ENCODE peak calls at places on chromosomes 7 and 10, in seven cellular contexts. E is stimulated activated CD4-positive, alpha-beta T cell treated with anti-CD3 and anti-CD28 coated beads, TNF-alpha, amount 100 ng/mL, for 24 hours; V is HEK293T; J is fibroblast of lung; C is GF-D8; B is H54; M is heart right ventricle. Z is an unnamed sample.

GRCh38 chr10:71085689-71086438 is 126.5 kb upstream of the UNC5B start:
- DNase-seq in E (no peak), V (no peak), J (no peak), C (no peak), B (peak; percentile 1), M (peak; percentile 2), Z (no peak)

GRCh38 chr10:789831-790701 is 100.6 kb upstream of the DIP2C start:
- DNase-seq in E (no peak), V (no peak), J (no peak), C (no peak), B (no peak), M (no peak), Z (no peak)

GRCh38 chr10:103241262-103242011 is 4.2 kb upstream of the RPEL1 start:
- DNase-seq in E (no peak), V (no peak), J (peak; percentile 25), C (peak; percentile 56), B (peak; percentile 59), M (no peak), Z (peak; percentile 72)

GRCh38 chr10:126110434-126110833 is 214.1 kb downstream of the FANK1 start:
- DNase-seq in E (no peak), V (no peak), J (peak; percentile 57), C (no peak), B (no peak), M (no peak), Z (no peak)

GRCh38 chr10:63268139-63268797 is 135.1 kb downstream of the NRBF2 start:
- DNase-seq in E (no peak), V (no peak), J (no peak), C (no peak), B (no peak), M (no peak), Z (no peak)

GRCh38 chr7:2646336-2646679 is 14.5 kb downstream of the TTYH3 start:
- DNase-seq in E (no peak), V (no peak), J (no peak), C (no peak), B (no peak), M (no peak), Z (no peak)

GRCh38 chr10:2982146-2982545 is 85.2 kb upstream of the PFKP start:
- DNase-seq in E (no peak), V (no peak), J (no peak), C (no peak), B (no peak), M (no peak), Z (no peak)

GRCh38 chr7:152059311-152059710 is 33.8 kb downstream of the GALNT11 start:
- DNase-seq in E (no peak), V (no peak), J (no peak), C (no peak), B (no peak), M (no peak), Z (no peak)

GRCh38 chr10:6006991-6007390 is 29.6 kb upstream of the IL15RA start:
- DNase-seq in E (no peak), V (no peak), J (no peak), C (no peak), B (no peak), M (no peak), Z (no peak)

GRCh38 chr7:78345979-78346378 is 547.4 kb downstream of the PHTF2 start:
- DNase-seq in E (no peak), V (peak; percentile 27), J (peak; percentile 5), C (no peak), B (no peak), M (no peak), Z (no peak)

GRCh38 chr7:64320547-64321495 is 7.1 kb downstream of the ZNF736 start:
- DNase-seq in E (no peak), V (no peak), J (no peak), C (no peak), B (no peak), M (no peak), Z (no peak)

GRCh38 chr10:118901409-118901808 is 128.1 kb upstream of the NANOS1 start:
- DNase-seq in E (no peak), V (peak; percentile 5), J (no peak), C (no peak), B (no peak), M (no peak), Z (no peak)

GRCh38 chr7:157411580-157411979 is 74.8 kb downstream of the DNAJB6 start:
- DNase-seq in E (peak; percentile 40), V (no peak), J (no peak), C (no peak), B (peak; percentile 89), M (no peak), Z (no peak)

GRCh38 chr10:126459878-126460481 is 71.7 kb upstream of the ADAM12 start:
- DNase-seq in E (no peak), V (no peak), J (peak; percentile 95), C (no peak), B (peak; percentile 67), M (no peak), Z (no peak)

GRCh38 chr10:63843107-63843506 is 321.9 kb downstream of the REEP3 start:
- DNase-seq in E (no peak), V (no peak), J (no peak), C (no peak), B (no peak), M (no peak), Z (no peak)

GRCh38 chr7:108417926-108418325 is 38.3 kb downstream of the NRCAM start:
- DNase-seq in E (no peak), V (no peak), J (no peak), C (no peak), B (no peak), M (no peak), Z (no peak)

GRCh38 chr10:100864981-100865380 is 47.8 kb upstream of the SLF2 start:
- DNase-seq in E (no peak), V (no peak), J (no peak), C (no peak), B (no peak), M (no peak), Z (peak; percentile 18)

GRCh38 chr10:100866010-100866409 is 46.8 kb upstream of the SLF2 start:
- DNase-seq in E (no peak), V (no peak), J (no peak), C (no peak), B (no peak), M (no peak), Z (no peak)

GRCh38 chr7:51376420-51377092 is 59.9 kb upstream of the COBL start:
- DNase-seq in E (no peak), V (no peak), J (peak; percentile 3), C (no peak), B (peak; percentile 38), M (no peak), Z (no peak)

GRCh38 chr10:31490858-31491504 is 172.0 kb downstream of the ZEB1 start:
- DNase-seq in E (no peak), V (no peak), J (peak; percentile 79), C (peak; percentile 22), B (no peak), M (peak; percentile 23), Z (no peak)

GRCh38 chr10:47403401-47404318 is 19.6 kb upstream of the ZNF488 start:
- DNase-seq in E (no peak), V (no peak), J (peak; percentile 15), C (no peak), B (no peak), M (no peak), Z (no peak)

GRCh38 chr7:111931016-111931517 is 275.1 kb downstream of the DOCK4 start:
- DNase-seq in E (no peak), V (no peak), J (peak; percentile 65), C (no peak), B (no peak), M (no peak), Z (no peak)

GRCh38 chr10:63515002-63515763 is 6.0 kb upstream of the REEP3 start:
- DNase-seq in E (no peak), V (no peak), J (peak; percentile 31), C (peak; percentile 42), B (no peak), M (peak; percentile 32), Z (no peak)

GRCh38 chr7:110317699-110318265 is 773.1 kb upstream of the LRRN3 start:
- DNase-seq in E (no peak), V (no peak), J (peak; percentile 65), C (no peak), B (peak; percentile 12), M (no peak), Z (no peak)

GRCh38 chr10:30059209-30060107 is at the start of gene JCAD:
- DNase-seq in E (peak; percentile 61), V (peak; percentile 67), J (no peak), C (no peak), B (peak; percentile 70), M (peak; percentile 80), Z (peak; percentile 87)

GRCh38 chr7:63112764-63113712 is 885.6 kb upstream of the ZNF722 start:
- DNase-seq in E (no peak), V (no peak), J (no peak), C (no peak), B (no peak), M (no peak), Z (no peak)

Z was measured in thyroid gland.